ENCODE peak calls at places on chromosomes 3 and 15, in ten cellular contexts. One of them, this sample, is unnamed.
A peak's percentile ranks its signal among the peaks of the same experiment; 100 is the strongest.

GRCh38 chr15:72983812-72984211 is 68.5 kb upstream of the NEO1 start:
- DNase-seq in mesendoderm: no peak
- DNase-seq in mammary epithelial cell: no peak
- DNase-seq in GM23338: no peak
- DNase-seq in AG09309: no peak
- DNase-seq in SK-N-SH: no peak
- DNase-seq in heart left ventricle: no peak
- DNase-seq in A549: no peak
- DNase-seq in IMR-90: no peak
- DNase-seq in choroid plexus epithelial cell: no peak
- DNase-seq in this sample: no peak

GRCh38 chr3:177385831-177386301 is 188.6 kb upstream of the TBL1XR1 start:
- DNase-seq in mesendoderm: no peak
- DNase-seq in mammary epithelial cell: peak; percentile 92
- DNase-seq in GM23338: no peak
- DNase-seq in AG09309: peak; percentile 40
- DNase-seq in SK-N-SH: no peak
- DNase-seq in heart left ventricle: no peak
- DNase-seq in A549: no peak
- DNase-seq in IMR-90: peak; percentile 76
- DNase-seq in choroid plexus epithelial cell: peak; percentile 70
- DNase-seq in this sample: peak; percentile 34

GRCh38 chr3:172461530-172462138 is 13.4 kb upstream of the GHSR start:
- DNase-seq in mesendoderm: peak; percentile 48
- DNase-seq in mammary epithelial cell: peak; percentile 36
- DNase-seq in GM23338: peak; percentile 71
- DNase-seq in AG09309: no peak
- DNase-seq in SK-N-SH: peak; percentile 55
- DNase-seq in heart left ventricle: no peak
- DNase-seq in A549: peak; percentile 33
- DNase-seq in IMR-90: peak; percentile 10
- DNase-seq in choroid plexus epithelial cell: peak; percentile 53
- DNase-seq in this sample: no peak

GRCh38 chr3:158368271-158368670 is 202.7 kb upstream of the MLF1 start:
- DNase-seq in mesendoderm: no peak
- DNase-seq in mammary epithelial cell: no peak
- DNase-seq in GM23338: no peak
- DNase-seq in AG09309: no peak
- DNase-seq in SK-N-SH: peak; percentile 37
- DNase-seq in heart left ventricle: no peak
- DNase-seq in A549: no peak
- DNase-seq in IMR-90: no peak
- DNase-seq in choroid plexus epithelial cell: no peak
- DNase-seq in this sample: no peak

GRCh38 chr3:123843668-123844067 is 40.5 kb downstream of the MYLK start:
- DNase-seq in mesendoderm: peak; percentile 85
- DNase-seq in mammary epithelial cell: peak; percentile 36
- DNase-seq in GM23338: peak; percentile 64
- DNase-seq in AG09309: peak; percentile 34
- DNase-seq in SK-N-SH: no peak
- DNase-seq in heart left ventricle: no peak
- DNase-seq in A549: no peak
- DNase-seq in IMR-90: peak; percentile 72
- DNase-seq in choroid plexus epithelial cell: peak; percentile 52
- DNase-seq in this sample: no peak

GRCh38 chr3:14898929-14899328 is 48.5 kb upstream of the NR2C2 start:
- DNase-seq in mesendoderm: no peak
- DNase-seq in mammary epithelial cell: no peak
- DNase-seq in GM23338: no peak
- DNase-seq in AG09309: no peak
- DNase-seq in SK-N-SH: no peak
- DNase-seq in heart left ventricle: no peak
- DNase-seq in A549: no peak
- DNase-seq in IMR-90: no peak
- DNase-seq in choroid plexus epithelial cell: no peak
- DNase-seq in this sample: no peak

GRCh38 chr3:192833177-192833890 is 84.3 kb downstream of the MB21D2 start:
- DNase-seq in mesendoderm: no peak
- DNase-seq in mammary epithelial cell: no peak
- DNase-seq in GM23338: no peak
- DNase-seq in AG09309: peak; percentile 59
- DNase-seq in SK-N-SH: no peak
- DNase-seq in heart left ventricle: no peak
- DNase-seq in A549: peak; percentile 14
- DNase-seq in IMR-90: peak; percentile 92
- DNase-seq in choroid plexus epithelial cell: peak; percentile 92
- DNase-seq in this sample: peak; percentile 76

GRCh38 chr3:192817053-192817452 is 89.7 kb upstream of the FGF12 start:
- DNase-seq in mesendoderm: no peak
- DNase-seq in mammary epithelial cell: peak; percentile 67
- DNase-seq in GM23338: no peak
- DNase-seq in AG09309: peak; percentile 53
- DNase-seq in SK-N-SH: no peak
- DNase-seq in heart left ventricle: no peak
- DNase-seq in A549: no peak
- DNase-seq in IMR-90: peak; percentile 86
- DNase-seq in choroid plexus epithelial cell: peak; percentile 75
- DNase-seq in this sample: peak; percentile 60

GRCh38 chr3:150733936-150734794 is 28.8 kb downstream of the SIAH2 start:
- DNase-seq in mesendoderm: no peak
- DNase-seq in mammary epithelial cell: peak; percentile 90
- DNase-seq in GM23338: no peak
- DNase-seq in AG09309: no peak
- DNase-seq in SK-N-SH: no peak
- DNase-seq in heart left ventricle: no peak
- DNase-seq in A549: no peak
- DNase-seq in IMR-90: peak; percentile 40
- DNase-seq in choroid plexus epithelial cell: no peak
- DNase-seq in this sample: no peak

GRCh38 chr3:136860541-136860940 is 1.5 kb upstream of the NCK1 start:
- DNase-seq in mesendoderm: peak; percentile 49
- DNase-seq in mammary epithelial cell: no peak
- DNase-seq in GM23338: peak; percentile 78
- DNase-seq in AG09309: no peak
- DNase-seq in SK-N-SH: no peak
- DNase-seq in heart left ventricle: no peak
- DNase-seq in A549: no peak
- DNase-seq in IMR-90: no peak
- DNase-seq in choroid plexus epithelial cell: peak; percentile 13
- DNase-seq in this sample: peak; percentile 29

GRCh38 chr3:139588450-139588849 is 48.9 kb upstream of the RBP1 start:
- DNase-seq in mesendoderm: peak; percentile 81
- DNase-seq in mammary epithelial cell: peak; percentile 36
- DNase-seq in GM23338: peak; percentile 86
- DNase-seq in AG09309: no peak
- DNase-seq in SK-N-SH: peak; percentile 50
- DNase-seq in heart left ventricle: peak; percentile 37
- DNase-seq in A549: no peak
- DNase-seq in IMR-90: no peak
- DNase-seq in choroid plexus epithelial cell: peak; percentile 44
- DNase-seq in this sample: no peak

GRCh38 chr3:197239857-197240256 is 58.6 kb downstream of the DLG1 start:
- DNase-seq in mesendoderm: no peak
- DNase-seq in mammary epithelial cell: no peak
- DNase-seq in GM23338: no peak
- DNase-seq in AG09309: no peak
- DNase-seq in SK-N-SH: no peak
- DNase-seq in heart left ventricle: no peak
- DNase-seq in A549: no peak
- DNase-seq in IMR-90: no peak
- DNase-seq in choroid plexus epithelial cell: no peak
- DNase-seq in this sample: no peak

GRCh38 chr3:172613845-172614244 is 90.6 kb upstream of the TNFSF10 start:
- DNase-seq in mesendoderm: no peak
- DNase-seq in mammary epithelial cell: no peak
- DNase-seq in GM23338: no peak
- DNase-seq in AG09309: no peak
- DNase-seq in SK-N-SH: no peak
- DNase-seq in heart left ventricle: no peak
- DNase-seq in A549: no peak
- DNase-seq in IMR-90: no peak
- DNase-seq in choroid plexus epithelial cell: no peak
- DNase-seq in this sample: no peak

GRCh38 chr3:110576962-110577361 is 494.7 kb upstream of the NECTIN3 start:
- DNase-seq in mesendoderm: peak; percentile 95
- DNase-seq in mammary epithelial cell: peak; percentile 77
- DNase-seq in GM23338: peak; percentile 86
- DNase-seq in AG09309: peak; percentile 94
- DNase-seq in SK-N-SH: no peak
- DNase-seq in heart left ventricle: no peak
- DNase-seq in A549: peak; percentile 94
- DNase-seq in IMR-90: peak; percentile 92
- DNase-seq in choroid plexus epithelial cell: peak; percentile 89
- DNase-seq in this sample: peak; percentile 88

GRCh38 chr3:124601189-124601588 is 129.1 kb upstream of the UMPS start:
- DNase-seq in mesendoderm: no peak
- DNase-seq in mammary epithelial cell: peak; percentile 56
- DNase-seq in GM23338: no peak
- DNase-seq in AG09309: no peak
- DNase-seq in SK-N-SH: no peak
- DNase-seq in heart left ventricle: no peak
- DNase-seq in A549: no peak
- DNase-seq in IMR-90: no peak
- DNase-seq in choroid plexus epithelial cell: no peak
- DNase-seq in this sample: no peak

GRCh38 chr3:124770341-124771082 is 40.3 kb downstream of the UMPS start:
- DNase-seq in mesendoderm: no peak
- DNase-seq in mammary epithelial cell: no peak
- DNase-seq in GM23338: no peak
- DNase-seq in AG09309: no peak
- DNase-seq in SK-N-SH: peak; percentile 85
- DNase-seq in heart left ventricle: peak; percentile 84
- DNase-seq in A549: no peak
- DNase-seq in IMR-90: no peak
- DNase-seq in choroid plexus epithelial cell: no peak
- DNase-seq in this sample: no peak

DNA sequence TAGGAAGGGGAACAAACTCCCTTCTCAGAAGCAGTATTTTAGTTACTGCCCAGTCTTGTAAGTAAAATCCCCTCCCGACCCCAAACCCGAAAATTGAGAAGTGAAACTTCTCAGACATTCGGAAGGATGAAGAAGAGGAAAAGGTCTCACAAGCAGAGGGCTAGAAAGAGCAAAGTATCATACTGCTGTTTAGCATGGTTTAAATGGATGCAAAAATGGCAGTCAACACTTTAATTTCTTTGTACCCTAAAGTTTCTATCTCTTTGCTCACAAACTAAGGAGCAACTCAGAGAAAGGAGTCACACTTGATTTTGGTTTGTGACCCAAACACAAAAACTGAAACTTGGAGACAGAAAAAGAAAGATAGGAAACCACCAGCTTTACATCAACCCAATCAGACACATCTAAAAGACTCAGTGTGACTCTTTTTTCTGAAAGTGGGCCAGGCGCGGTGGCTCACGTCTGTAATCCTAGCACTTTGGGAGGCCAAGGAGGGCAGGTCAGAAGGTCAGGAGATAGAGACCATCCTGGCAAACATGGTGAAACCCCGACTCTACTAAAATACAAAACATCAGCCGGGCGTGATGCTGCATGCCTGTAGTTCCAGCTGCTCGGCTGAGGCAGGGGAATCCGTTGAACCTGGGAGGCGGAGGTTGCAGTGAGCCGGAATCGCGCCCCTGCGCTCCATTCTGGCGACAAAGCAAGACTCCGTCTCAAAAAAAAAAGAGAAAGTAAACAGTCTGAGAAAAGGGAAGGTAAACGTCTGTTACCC is 63.2 kb upstream of the ATP11B start:
- DNase-seq in mesendoderm: no peak
- DNase-seq in mammary epithelial cell: no peak
- DNase-seq in GM23338: no peak
- DNase-seq in AG09309: no peak
- DNase-seq in SK-N-SH: no peak
- DNase-seq in heart left ventricle: no peak
- DNase-seq in A549: no peak
- DNase-seq in IMR-90: no peak
- DNase-seq in choroid plexus epithelial cell: no peak
- DNase-seq in this sample: no peak
- H3K4me3 ChIP-seq in mesendoderm: no peak overlapping the region
- H3K4me3 ChIP-seq in mammary epithelial cell: no peak overlapping the region
- H3K4me3 ChIP-seq in GM23338: no peak overlapping the region
- H3K4me3 ChIP-seq in AG09309: no peak overlapping the region
- H3K4me3 ChIP-seq in SK-N-SH: no peak overlapping the region
- H3K4me3 ChIP-seq in heart left ventricle: no peak overlapping the region
- H3K4me3 ChIP-seq in A549: no peak overlapping the region
- H3K4me3 ChIP-seq in IMR-90: no peak overlapping the region
- H3K4me3 ChIP-seq in choroid plexus epithelial cell: no peak overlapping the region
- H3K4me3 ChIP-seq in this sample: no peak overlapping the region

DNA sequence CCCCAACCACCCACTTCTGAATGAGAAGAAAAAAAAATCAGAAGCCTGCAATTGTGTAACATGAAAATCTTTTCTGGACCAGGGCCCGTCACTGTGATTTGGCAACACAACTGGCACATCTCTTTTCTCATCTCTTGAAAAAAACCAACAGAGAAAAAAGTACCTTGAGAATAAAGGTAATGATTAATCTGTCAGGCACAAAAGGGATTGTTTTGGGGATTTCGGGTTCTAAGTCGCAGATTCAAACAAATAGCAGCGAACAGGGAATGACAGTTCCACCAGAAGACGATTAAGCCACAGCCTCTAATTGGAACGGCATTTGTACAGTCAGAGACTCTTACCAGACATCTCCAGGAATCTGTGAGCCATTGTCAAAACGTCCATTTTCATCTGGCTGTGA is at the start of gene AQP9:
- DNase-seq in mesendoderm: no peak
- DNase-seq in mammary epithelial cell: peak; percentile 16
- DNase-seq in GM23338: no peak
- DNase-seq in AG09309: no peak
- DNase-seq in SK-N-SH: no peak
- DNase-seq in heart left ventricle: no peak
- DNase-seq in A549: no peak
- DNase-seq in IMR-90: no peak
- DNase-seq in choroid plexus epithelial cell: no peak
- DNase-seq in this sample: no peak
- H3K4me3 ChIP-seq in mesendoderm: no peak within 1 kb of the TSS
- H3K4me3 ChIP-seq in mammary epithelial cell: no peak within 1 kb of the TSS
- H3K4me3 ChIP-seq in GM23338: no peak within 1 kb of the TSS
- H3K4me3 ChIP-seq in AG09309: no peak within 1 kb of the TSS
- H3K4me3 ChIP-seq in SK-N-SH: no peak within 1 kb of the TSS
- H3K4me3 ChIP-seq in heart left ventricle: no peak within 1 kb of the TSS
- H3K4me3 ChIP-seq in A549: no peak within 1 kb of the TSS
- H3K4me3 ChIP-seq in IMR-90: no peak within 1 kb of the TSS
- H3K4me3 ChIP-seq in choroid plexus epithelial cell: no peak within 1 kb of the TSS
- H3K4me3 ChIP-seq in this sample: no peak within 1 kb of the TSS

GRCh38 chr3:53493618-53493996 is 804 bp upstream of the CACNA1D start:
- DNase-seq in mesendoderm: no peak
- DNase-seq in mammary epithelial cell: no peak
- DNase-seq in GM23338: peak; percentile 35
- DNase-seq in AG09309: no peak
- DNase-seq in SK-N-SH: no peak
- DNase-seq in heart left ventricle: no peak
- DNase-seq in A549: no peak
- DNase-seq in IMR-90: no peak
- DNase-seq in choroid plexus epithelial cell: no peak
- DNase-seq in this sample: no peak
- H3K4me3 ChIP-seq in mesendoderm: no peak overlapping the region
- H3K4me3 ChIP-seq in mammary epithelial cell: no peak overlapping the region
- H3K4me3 ChIP-seq in GM23338: peak overlapping the region; percentile 70
- H3K4me3 ChIP-seq in AG09309: no peak overlapping the region
- H3K4me3 ChIP-seq in SK-N-SH: no peak overlapping the region
- H3K4me3 ChIP-seq in heart left ventricle: peak overlapping the region; percentile 59
- H3K4me3 ChIP-seq in A549: peak overlapping the region; percentile 64
- H3K4me3 ChIP-seq in IMR-90: no peak overlapping the region
- H3K4me3 ChIP-seq in choroid plexus epithelial cell: no peak overlapping the region
- H3K4me3 ChIP-seq in this sample: no peak overlapping the region

GRCh38 chr15:89396723-89397652 is 62.4 kb upstream of the POLG start:
- DNase-seq in mesendoderm: no peak
- DNase-seq in mammary epithelial cell: no peak
- DNase-seq in GM23338: peak; percentile 81
- DNase-seq in AG09309: no peak
- DNase-seq in SK-N-SH: no peak
- DNase-seq in heart left ventricle: no peak
- DNase-seq in A549: no peak
- DNase-seq in IMR-90: no peak
- DNase-seq in choroid plexus epithelial cell: no peak
- DNase-seq in this sample: no peak
- H3K4me3 ChIP-seq in mesendoderm: no peak overlapping the region
- H3K4me3 ChIP-seq in mammary epithelial cell: no peak overlapping the region
- H3K4me3 ChIP-seq in GM23338: peak overlapping the region; percentile 22
- H3K4me3 ChIP-seq in AG09309: no peak overlapping the region
- H3K4me3 ChIP-seq in SK-N-SH: no peak overlapping the region
- H3K4me3 ChIP-seq in heart left ventricle: no peak overlapping the region
- H3K4me3 ChIP-seq in A549: no peak overlapping the region
- H3K4me3 ChIP-seq in IMR-90: no peak overlapping the region
- H3K4me3 ChIP-seq in choroid plexus epithelial cell: no peak overlapping the region
- H3K4me3 ChIP-seq in this sample: no peak overlapping the region